ENCODE peak calls at places on chromosomes 5 and 9, in four cellular contexts. W is prostate gland, U is uterus, B is transverse colon. Z is an unnamed sample.

GRCh38 chr5:10536931-10537579 is 26.8 kb upstream of the ANKRD33B start:
- DNase-seq in W (no peak), U (no peak), B (no peak), Z (no peak)

GRCh38 chr5:76715484-76715733 is 517 bp upstream of the F2R start:
- DNase-seq in W (no peak), U (no peak), B (no peak), Z (no peak)

GRCh38 chr9:108889649-108890067 is 27.6 kb downstream of the ACTL7A start:
- DNase-seq in W (no peak), U (no peak), B (no peak), Z (peak)

GRCh38 chr9:137493163-137494103 is 34.3 kb upstream of the NSMF start:
- DNase-seq in W (no peak), U (no peak), B (no peak), Z (peak)

GRCh38 chr5:1460054-1460682 is 14.9 kb upstream of the SLC6A3 start:
- DNase-seq in W (no peak), U (no peak), B (no peak), Z (no peak)

GRCh38 chr5:106121972-106122605 is 1548.6 kb downstream of the EFNA5 start:
- DNase-seq in W (no peak), U (no peak), B (peak), Z (peak)

GRCh38 chr5:141778211-141778610 is 96.2 kb upstream of the ARAP3 start:
- DNase-seq in W (no peak), U (peak), B (no peak), Z (peak)

GRCh38 chr9:71987471-71988371 is 72.7 kb downstream of the C9orf57 start:
- DNase-seq in W (no peak), U (no peak), B (no peak), Z (no peak)

GRCh38 chr5:94288937-94289336 is 329.5 kb downstream of the KIAA0825 start:
- DNase-seq in W (no peak), U (no peak), B (no peak), Z (peak)

GRCh38 chr9:134454386-134454978 is 128.2 kb downstream of the RXRA start:
- DNase-seq in W (no peak), U (no peak), B (no peak), Z (no peak)

GRCh38 chr9:78363221-78363620 is 66.3 kb downstream of the PSAT1 start:
- DNase-seq in W (peak), U (no peak), B (peak), Z (peak)

GRCh38 chr9:22395585-22396205 is 50.9 kb upstream of the DMRTA1 start:
- DNase-seq in W (no peak), U (no peak), B (no peak), Z (peak)

GRCh38 chr5:38463634-38464521 is 92.6 kb downstream of the LIFR start:
- DNase-seq in W (no peak), U (peak), B (no peak), Z (peak)

GRCh38 chr5:38462972-38463633 is 93.3 kb downstream of the LIFR start:
- DNase-seq in W (no peak), U (no peak), B (no peak), Z (no peak)

GRCh38 chr5:38466444-38467189 is 89.8 kb downstream of the LIFR start:
- DNase-seq in W (no peak), U (peak), B (peak), Z (peak)

GRCh38 chr5:38465702-38466443 is 90.6 kb downstream of the LIFR start:
- DNase-seq in W (no peak), U (no peak), B (no peak), Z (no peak)

GRCh38 chr5:38465045-38465444 is 91.4 kb downstream of the LIFR start:
- DNase-seq in W (no peak), U (no peak), B (no peak), Z (no peak)
- TF ChIP-seq POLR2A in W (no peak), U (no peak), B (no peak), Z (no peak)

GRCh38 chr9:100426532-100427365 is at the start of gene MSANTD3:
- DNase-seq in W (peak), U (peak), B (peak), Z (peak)
- TF ChIP-seq POLR2A in W (peak), U (peak), B (no peak), Z (peak)

DNA sequence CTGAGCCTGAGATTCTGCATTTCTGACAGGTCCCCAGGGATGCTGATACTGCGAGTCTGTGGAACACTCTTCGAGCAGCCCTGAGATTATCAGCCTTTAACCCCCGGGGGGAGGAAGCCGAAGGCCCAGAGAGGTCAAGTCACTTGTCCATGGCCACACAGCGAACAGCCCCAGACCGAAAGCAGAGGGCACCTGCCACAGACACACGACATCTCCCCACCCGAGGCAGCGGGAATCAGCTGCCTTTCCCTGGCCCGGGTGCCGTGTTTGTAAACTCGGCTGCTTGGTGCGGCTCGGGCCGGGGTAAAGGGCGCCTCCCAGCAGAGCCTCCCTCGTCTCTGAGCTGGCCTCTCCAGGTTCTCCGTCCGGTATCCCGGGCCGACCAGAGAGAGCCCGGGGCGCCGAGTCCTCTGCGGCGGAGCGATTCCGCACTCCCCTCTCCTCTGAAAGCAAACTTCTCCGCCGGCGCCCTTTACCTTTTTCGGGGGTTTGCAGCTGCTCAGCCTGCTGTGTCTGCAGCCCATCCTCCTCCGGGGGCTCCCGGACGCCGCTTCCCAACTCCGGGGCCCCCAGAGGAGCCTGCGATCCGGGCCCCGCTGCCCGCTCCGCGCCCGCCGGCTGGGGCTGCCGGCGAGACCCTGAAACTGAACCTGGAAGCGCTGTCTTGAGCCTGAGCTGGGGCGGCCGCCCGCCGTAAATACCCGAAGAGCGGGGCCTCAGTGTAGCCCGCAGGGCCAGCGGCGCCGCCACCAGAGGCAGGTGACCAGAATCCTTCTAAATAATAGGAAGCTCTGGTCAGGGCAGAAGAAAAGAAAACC is at the start of gene CCDC69:
- DNase-seq in W (peak), U (peak), B (peak), Z (peak)
- TF ChIP-seq POLR2A in W (peak), U (peak), B (peak), Z (peak)

DNA sequence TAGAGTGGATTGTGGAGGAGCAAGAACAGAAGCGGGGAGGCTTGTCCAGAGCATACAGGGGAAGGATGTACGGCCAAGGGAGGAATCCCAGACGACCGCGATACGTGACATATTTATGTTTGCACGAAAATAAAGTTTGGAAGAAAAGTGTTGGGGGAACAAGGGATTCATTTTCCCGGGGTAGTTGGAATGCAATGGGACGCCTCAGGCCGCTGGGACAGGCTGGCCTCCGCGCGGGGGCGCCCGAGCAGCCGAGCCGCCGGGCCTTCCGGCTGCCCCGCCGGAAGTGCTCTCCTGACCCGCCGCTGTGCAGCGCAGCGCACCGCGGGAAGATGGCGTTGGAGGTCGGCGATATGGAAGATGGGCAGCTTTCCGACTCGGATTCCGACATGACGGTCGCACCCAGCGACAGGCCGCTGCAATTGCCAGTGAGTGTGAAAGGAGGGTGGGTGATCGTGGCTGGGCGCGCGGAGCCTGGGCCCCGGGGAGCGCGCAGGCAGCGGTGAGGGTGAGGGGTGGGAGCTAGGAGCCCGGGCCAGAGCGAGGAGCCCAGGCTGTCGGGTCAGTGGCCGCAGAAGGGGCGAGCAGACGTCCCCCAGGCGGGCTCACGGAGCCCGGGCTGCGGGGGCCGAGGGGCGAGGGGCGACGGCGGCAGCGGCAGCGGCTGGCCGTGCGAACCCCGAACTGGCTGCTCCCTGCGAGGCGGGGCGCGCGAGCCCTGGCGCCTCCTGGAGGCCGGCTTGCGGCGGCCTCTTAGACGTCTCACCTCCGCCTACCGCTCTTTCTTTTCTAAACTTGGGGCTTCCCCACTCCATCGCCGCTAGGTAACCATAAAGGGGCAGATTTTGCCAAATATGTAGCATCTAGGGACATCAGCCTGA is at the start of gene PHAX:
- DNase-seq in W (peak), U (peak), B (peak), Z (peak)
- TF ChIP-seq POLR2A in W (no peak), U (peak), B (peak), Z (peak)